ENCODE peak calls at places on chromosomes 2 and 18, in seven cellular contexts. K is endothelial cell, B is fibroblast of pulmonary artery, D is GM13977, I is GM12865, M is left lung, H is cardiac fibroblast. R is an unnamed sample.

GRCh38 chr18:31977270-31977872 is 34.4 kb upstream of the TRAPPC8 start:
- DNase-seq in K (peak), B (peak), D (no peak), I (peak), M (no peak), H (peak), R (peak)

GRCh38 chr2:118974103-118974911 is 32.3 kb downstream of the MARCO start:
- DNase-seq in K (no peak), B (peak), D (no peak), I (no peak), M (no peak), H (peak), R (peak)

GRCh38 chr18:61890344-61890743 is 2.5 kb downstream of the RNF152 start:
- DNase-seq in K (no peak), B (no peak), D (no peak), I (no peak), M (no peak), H (no peak), R (no peak)

GRCh38 chr2:207219716-207220414 is 54.1 kb upstream of the KLF7 start:
- DNase-seq in K (no peak), B (peak), D (no peak), I (no peak), M (no peak), H (peak), R (peak)

GRCh38 chr2:202001826-202002225 is 31.8 kb upstream of the FZD7 start:
- DNase-seq in K (no peak), B (no peak), D (no peak), I (no peak), M (no peak), H (no peak), R (no peak)

GRCh38 chr2:62215306-62216064 is 19.6 kb downstream of the B3GNT2 start:
- DNase-seq in K (peak), B (no peak), D (no peak), I (no peak), M (no peak), H (peak), R (no peak)

GRCh38 chr2:56055405-56055804 is 128.4 kb upstream of the CCDC85A start:
- DNase-seq in K (no peak), B (no peak), D (no peak), I (no peak), M (no peak), H (no peak), R (no peak)

GRCh38 chr2:162233197-162233596 is 10.0 kb downstream of the FAP start:
- DNase-seq in K (no peak), B (peak), D (no peak), I (no peak), M (no peak), H (peak), R (peak)

GRCh38 chr2:212994976-212995375 is 156.4 kb downstream of the IKZF2 start:
- DNase-seq in K (no peak), B (no peak), D (no peak), I (no peak), M (no peak), H (peak), R (peak)

GRCh38 chr2:126685629-126686028 is 29.7 kb downstream of the GYPC start:
- DNase-seq in K (no peak), B (no peak), D (no peak), I (no peak), M (no peak), H (no peak), R (no peak)

GRCh38 chr2:126681505-126681904 is 25.5 kb downstream of the GYPC start:
- DNase-seq in K (no peak), B (no peak), D (no peak), I (no peak), M (no peak), H (no peak), R (no peak)

GRCh38 chr2:126687503-126687902 is 31.5 kb downstream of the GYPC start:
- DNase-seq in K (no peak), B (no peak), D (no peak), I (no peak), M (no peak), H (no peak), R (no peak)

GRCh38 chr2:126687086-126687485 is 31.1 kb downstream of the GYPC start:
- DNase-seq in K (no peak), B (no peak), D (no peak), I (no peak), M (no peak), H (peak), R (peak)

DNA sequence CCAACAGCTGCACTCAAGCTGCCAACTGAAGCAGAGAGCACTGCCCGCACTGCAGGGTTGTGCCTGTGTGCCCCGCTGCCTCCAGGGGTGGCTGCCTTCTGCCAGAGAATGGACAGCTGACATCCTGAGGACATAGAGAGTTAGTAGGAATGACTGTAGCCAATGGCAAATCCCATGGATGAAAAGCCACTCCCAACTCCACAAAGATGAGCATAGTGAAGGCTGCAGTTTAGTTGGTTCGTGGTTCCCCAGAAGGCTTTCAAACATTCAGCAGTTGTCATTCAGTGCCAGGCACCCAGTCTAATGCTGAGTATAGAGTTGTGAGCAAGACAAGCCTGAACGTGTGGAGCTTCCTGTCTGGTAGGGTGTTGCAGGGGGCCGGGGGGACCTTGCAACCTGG is 30.3 kb downstream of the GYPC start:
- DNase-seq in K (no peak), B (no peak), D (no peak), I (no peak), M (no peak), H (no peak), R (no peak)
- TF ChIP-seq CTCF in K (no peak), B (no peak), D (no peak), I (no peak), M (no peak), H (no peak), R (no peak)

DNA sequence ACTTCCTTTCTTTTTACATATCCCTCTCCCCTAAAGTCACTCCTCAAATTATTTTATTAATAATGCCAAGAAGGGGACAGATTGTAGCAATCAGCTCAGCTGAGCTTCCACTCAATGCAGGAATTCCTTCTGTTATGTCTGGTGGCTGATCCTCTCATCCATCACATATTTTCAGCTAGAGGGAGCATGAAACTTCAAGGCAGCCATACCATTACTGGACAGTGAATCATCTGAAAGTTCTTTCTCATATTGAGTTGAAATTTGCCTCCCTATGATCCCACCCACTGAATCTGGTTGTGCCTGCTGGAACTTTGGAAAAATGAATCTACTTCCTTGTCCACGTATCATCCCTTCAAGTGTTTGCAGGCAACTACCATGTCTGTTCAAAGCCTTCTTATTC is 11.2 kb downstream of the ZNF385B start:
- DNase-seq in K (no peak), B (peak), D (no peak), I (no peak), M (no peak), H (peak), R (peak)
- TF ChIP-seq CTCF in K (no peak), B (peak), D (no peak), I (no peak), M (no peak), H (peak), R (peak)

DNA sequence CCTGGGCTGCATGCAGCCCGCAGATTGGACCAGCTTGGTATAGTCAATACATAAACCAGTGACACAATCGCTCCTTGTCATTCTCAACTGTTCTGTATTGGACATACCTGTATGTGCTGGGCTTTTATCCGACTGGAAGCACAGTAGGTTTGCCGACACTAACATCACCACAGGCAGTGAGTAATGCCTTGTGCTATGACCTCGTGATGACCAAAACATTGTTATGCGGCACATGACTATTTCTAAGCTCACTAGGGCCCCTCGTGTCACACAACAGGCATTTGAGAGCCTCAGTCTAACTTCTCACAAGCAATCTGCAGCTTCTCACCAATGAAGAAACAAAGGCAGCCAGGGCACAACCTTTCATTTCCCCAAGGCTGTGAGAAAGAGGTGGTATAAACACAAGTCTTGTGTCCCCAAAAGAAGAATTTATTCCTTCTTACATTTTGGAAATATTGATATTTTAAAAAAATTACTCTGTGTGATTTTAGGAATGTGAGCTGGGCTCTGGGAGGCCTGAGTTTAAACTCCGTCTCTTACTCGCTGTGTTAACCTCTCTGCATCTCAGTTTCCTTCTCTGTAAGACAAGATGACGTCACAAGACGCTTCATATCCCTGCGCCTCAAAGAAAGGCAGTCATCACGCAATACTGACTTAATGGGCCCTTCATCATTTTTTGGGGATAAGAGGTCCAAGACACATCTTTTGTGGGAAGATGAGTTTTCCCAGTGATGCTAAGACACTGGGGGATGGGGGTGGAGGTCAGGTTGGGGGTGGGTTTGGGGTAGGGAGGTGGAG is 320.6 kb downstream of the AFF3 start:
- DNase-seq in K (no peak), B (peak), D (no peak), I (no peak), M (no peak), H (peak), R (peak)
- TF ChIP-seq CTCF in K (no peak), B (no peak), D (no peak), I (no peak), M (no peak), H (no peak), R (no peak)

GRCh38 chr2:159755014-159755413 is 42.7 kb downstream of the MARCHF7 start:
- DNase-seq in K (no peak), B (no peak), D (no peak), I (no peak), M (no peak), H (no peak), R (no peak)

GRCh38 chr2:159753797-159754196 is 41.5 kb downstream of the MARCHF7 start:
- DNase-seq in K (no peak), B (no peak), D (no peak), I (no peak), M (no peak), H (no peak), R (no peak)

GRCh38 chr2:159758239-159758638 is 39.8 kb downstream of the CD302 start:
- DNase-seq in K (no peak), B (peak), D (no peak), I (no peak), M (no peak), H (no peak), R (no peak)

GRCh38 chr2:159758686-159759085 is 39.3 kb downstream of the CD302 start:
- DNase-seq in K (no peak), B (peak), D (no peak), I (no peak), M (no peak), H (peak), R (no peak)

GRCh38 chr2:159755788-159756187 is 42.2 kb downstream of the CD302 start:
- DNase-seq in K (no peak), B (peak), D (no peak), I (no peak), M (no peak), H (peak), R (peak)
- TF ChIP-seq CTCF in K (peak), B (peak), D (peak), I (peak), M (no peak), H (peak), R (peak)

DNA sequence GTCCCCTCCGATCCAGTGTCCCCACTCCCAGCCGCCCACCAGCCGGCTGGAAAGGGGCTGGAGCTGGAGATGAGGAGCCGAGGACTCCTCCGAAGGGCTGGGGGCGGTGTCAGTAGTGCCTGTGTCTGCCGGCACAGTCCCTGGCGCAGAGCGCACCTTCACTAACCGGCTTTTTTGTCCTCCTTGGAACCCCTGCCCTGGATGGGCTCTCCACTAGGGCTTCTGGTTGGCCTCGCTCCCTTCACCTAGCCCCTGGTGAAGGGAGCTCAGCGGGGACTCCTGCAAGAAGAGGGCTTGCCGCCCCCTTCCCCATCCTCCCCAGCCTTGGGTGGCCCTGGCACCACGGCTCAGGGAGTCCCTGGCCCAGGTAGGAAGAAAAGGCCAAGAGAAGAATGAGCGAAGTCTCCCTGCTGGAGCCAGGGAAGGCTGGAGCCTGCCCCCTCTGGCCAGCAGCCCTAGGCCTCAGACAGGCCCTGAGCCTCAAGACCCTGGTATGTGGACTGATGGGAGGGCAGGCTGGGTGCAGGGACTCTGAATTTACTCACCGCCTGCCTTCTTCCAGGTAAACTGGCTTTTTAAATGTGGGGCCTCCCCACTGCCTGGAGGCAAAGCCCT is 570 bp upstream of the ECEL1 start:
- DNase-seq in K (no peak), B (no peak), D (no peak), I (no peak), M (peak), H (no peak), R (no peak)
- TF ChIP-seq CTCF in K (no peak), B (no peak), D (no peak), I (no peak), M (no peak), H (no peak), R (no peak)

GRCh38 chr2:232438951-232439757 is 16.8 kb upstream of the ALPI start:
- DNase-seq in K (peak), B (no peak), D (no peak), I (peak), M (peak), H (peak), R (no peak)
- TF ChIP-seq CTCF in K (peak), B (no peak), D (peak), I (peak), M (peak), H (peak), R (peak)

GRCh38 chr2:240014327-240014726 is 10.8 kb downstream of the NDUFA10 start:
- DNase-seq in K (no peak), B (no peak), D (no peak), I (no peak), M (no peak), H (no peak), R (no peak)

GRCh38 chr2:240018071-240018750 is 6.9 kb downstream of the NDUFA10 start:
- DNase-seq in K (no peak), B (no peak), D (no peak), I (no peak), M (no peak), H (no peak), R (no peak)

GRCh38 chr2:240013343-240013742 is 11.8 kb downstream of the NDUFA10 start:
- DNase-seq in K (no peak), B (peak), D (no peak), I (no peak), M (no peak), H (peak), R (peak)
- TF ChIP-seq CTCF in K (peak), B (peak), D (peak), I (peak), M (peak), H (no peak), R (peak)

GRCh38 chr2:146677280-146677679 is 1167.5 kb upstream of the ACVR2A start:
- DNase-seq in K (no peak), B (no peak), D (no peak), I (no peak), M (no peak), H (no peak), R (no peak)
- TF ChIP-seq CTCF in K (no peak), B (peak), D (no peak), I (no peak), M (no peak), H (peak), R (peak)

GRCh38 chr2:42556351-42556890 is 12.0 kb upstream of the MTA3 start:
- DNase-seq in K (no peak), B (no peak), D (no peak), I (no peak), M (no peak), H (no peak), R (no peak)
- TF ChIP-seq CTCF in K (no peak), B (no peak), D (no peak), I (no peak), M (no peak), H (no peak), R (no peak)

DNA sequence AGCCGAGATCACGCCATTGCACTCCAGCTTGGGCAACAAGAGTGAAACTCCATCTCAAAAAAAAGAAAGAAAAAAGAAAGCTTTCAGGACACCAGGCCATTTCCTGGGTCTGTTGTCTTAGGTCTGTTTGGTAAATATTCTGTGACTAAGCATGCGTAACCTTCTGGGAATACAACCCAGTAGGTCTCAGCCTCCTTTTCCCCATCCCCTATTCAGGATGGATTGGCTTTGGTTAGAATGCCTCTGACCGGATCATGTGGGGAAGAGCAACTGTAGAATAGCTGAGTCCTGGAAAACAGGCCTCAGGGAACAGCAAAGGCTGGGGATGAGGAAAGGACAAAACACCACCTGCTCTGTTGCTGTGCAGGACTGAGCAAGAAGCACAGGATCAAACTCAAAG is 1.6 kb upstream of the PDCL3 start:
- DNase-seq in K (no peak), B (no peak), D (no peak), I (no peak), M (no peak), H (peak), R (no peak)
- TF ChIP-seq CTCF in K (no peak), B (no peak), D (no peak), I (no peak), M (no peak), H (no peak), R (no peak)